ENCODE peak calls at places on chromosomes 11 and 22, in eight cellular contexts. M, G, O, A, E, B, W and J are unnamed samples.

GRCh38 chr11:10454902-10455631 is at the start of gene AMPD3:
- DNase-seq in A (peak), B (peak), W (peak), M (peak), G (peak), E (no peak), O (peak), J (peak)

GRCh38 chr11:12377106-12377823 is at the start of gene PARVA:
- DNase-seq in B (peak), O (peak), W (peak), G (peak), A (peak), M (no peak), E (no peak), J (peak)

GRCh38 chr11:92276773-92277172 is 52.2 kb downstream of the FAT3 start:
- DNase-seq in B (no peak), E (no peak), G (peak), A (no peak), W (peak), M (no peak), O (peak), J (peak)

GRCh38 chr11:1231396-1232327 is 8.8 kb downstream of the MUC5B start:
- DNase-seq in G (no peak), M (no peak), B (no peak), A (no peak), W (no peak), O (no peak), E (no peak), J (no peak)

GRCh38 chr22:18083406-18083805 is 5.6 kb downstream of the PEX26 start:
- DNase-seq in O (no peak), B (no peak), W (no peak), G (no peak), E (no peak), A (no peak), M (no peak), J (no peak)

GRCh38 chr11:1195690-1196515 is 27.0 kb upstream of the MUC5B start:
- DNase-seq in A (no peak), M (no peak), B (no peak), E (no peak), O (no peak), W (no peak), G (no peak), J (no peak)

GRCh38 chr11:15390857-15391256 is 276.1 kb downstream of the INSC start:
- DNase-seq in A (no peak), G (no peak), O (no peak), M (no peak), E (no peak), W (no peak), B (no peak), J (no peak)

GRCh38 chr11:105130189-105130813 is 9.3 kb downstream of the CARD18 start:
- DNase-seq in B (no peak), M (no peak), O (no peak), A (no peak), G (no peak), W (peak), E (no peak), J (no peak)

GRCh38 chr22:23525510-23525909 is 54.6 kb downstream of the IGLL1 start:
- DNase-seq in E (no peak), M (no peak), W (no peak), A (no peak), O (no peak), G (no peak), B (no peak), J (no peak)

GRCh38 chr11:67197606-67198005 is 68.7 kb upstream of the GRK2 start:
- DNase-seq in E (no peak), B (no peak), A (no peak), M (no peak), G (no peak), O (no peak), W (no peak), J (no peak)

GRCh38 chr11:120945042-120945441 is 78.9 kb upstream of the TBCEL start:
- DNase-seq in G (no peak), A (no peak), W (no peak), M (no peak), E (no peak), O (no peak), B (no peak), J (no peak)

GRCh38 chr11:105100206-105100605 is 39.4 kb downstream of the CARD18 start:
- DNase-seq in G (no peak), M (no peak), W (peak), A (no peak), B (no peak), E (no peak), O (no peak), J (no peak)

GRCh38 chr11:134560566-134561347 is 148.7 kb upstream of the B3GAT1 start:
- DNase-seq in B (no peak), A (peak), O (no peak), W (no peak), M (no peak), G (no peak), E (no peak), J (no peak)

GRCh38 chr11:115672999-115673411 is 168.8 kb upstream of the CADM1 start:
- DNase-seq in G (peak), E (no peak), A (peak), B (peak), W (no peak), O (peak), M (no peak), J (peak)
- TF ChIP-seq CTCF in G (no peak), E (no peak), A (no peak), B (no peak), W (no peak), O (no peak), M (no peak), J (no peak)

GRCh38 chr22:28442264-28442950 is 237.2 kb downstream of the TTC28 start:
- DNase-seq in G (peak), A (peak), E (peak), O (no peak), W (no peak), B (peak), M (peak), J (peak)

GRCh38 chr22:28440517-28441366 is 238.9 kb downstream of the TTC28 start:
- DNase-seq in A (no peak), O (no peak), M (no peak), G (peak), W (no peak), B (peak), E (no peak), J (peak)

GRCh38 chr22:28441720-28442263 is 237.8 kb downstream of the TTC28 start:
- DNase-seq in W (no peak), B (peak), M (no peak), A (no peak), E (no peak), G (peak), O (no peak), J (peak)

GRCh38 chr22:28444659-28445058 is 235.0 kb downstream of the TTC28 start:
- DNase-seq in A (no peak), G (no peak), W (no peak), O (no peak), E (no peak), M (no peak), B (no peak), J (no peak)

GRCh38 chr22:28442951-28443876 is 236.4 kb downstream of the TTC28 start:
- DNase-seq in G (peak), B (peak), W (no peak), E (no peak), M (peak), A (peak), O (no peak), J (peak)
- H3K4me3 ChIP-seq in G (peak), B (peak), W (no peak), E (peak), M (no peak), A (peak), O (peak), J (peak)

GRCh38 chr11:93700830-93701229 is 39.3 kb downstream of the CEP295 start:
- DNase-seq in W (no peak), B (peak), E (no peak), O (no peak), A (no peak), G (peak), M (no peak), J (peak)

DNA sequence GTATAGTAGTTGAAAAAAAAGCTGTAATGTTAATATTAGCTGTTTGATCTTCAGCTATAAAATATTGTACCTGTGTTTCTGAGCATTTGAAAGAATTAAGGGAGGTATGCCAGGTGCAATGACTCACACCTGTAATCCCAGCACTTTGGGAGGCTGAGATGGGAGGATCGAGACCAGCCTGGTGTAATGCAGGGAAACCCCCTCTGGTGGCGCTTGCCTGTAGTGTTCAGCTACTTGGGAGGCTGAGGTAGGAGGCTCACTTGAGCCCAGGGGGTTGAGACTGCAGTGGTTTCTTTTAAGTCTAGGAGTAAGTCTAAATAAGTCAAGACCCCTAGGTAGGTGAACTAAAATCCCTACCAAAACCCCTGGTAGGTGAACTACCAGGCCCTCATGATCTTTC is 37.1 kb downstream of the TAF1D start:
- DNase-seq in B (no peak), E (no peak), A (no peak), M (no peak), W (peak), G (no peak), O (no peak), J (no peak)
- TF ChIP-seq CTCF in B (no peak), E (no peak), A (no peak), M (peak), W (peak), G (peak), O (peak), J (peak)

GRCh38 chr22:35410663-35411034 is 10.7 kb downstream of the MCM5 start:
- DNase-seq in M (no peak), A (no peak), G (no peak), E (no peak), O (no peak), W (no peak), B (no peak), J (no peak)

GRCh38 chr22:35409783-35410662 is 10.1 kb downstream of the MCM5 start:
- DNase-seq in B (no peak), W (no peak), A (peak), E (no peak), G (no peak), M (peak), O (no peak), J (no peak)

GRCh38 chr22:35407352-35407751 is 7.4 kb downstream of the MCM5 start:
- DNase-seq in E (no peak), M (no peak), A (no peak), G (no peak), O (no peak), W (no peak), B (no peak), J (no peak)

GRCh38 chr22:35413624-35414023 is 13.7 kb downstream of the MCM5 start:
- DNase-seq in W (no peak), E (no peak), B (no peak), A (no peak), M (no peak), O (no peak), G (no peak), J (no peak)

DNA sequence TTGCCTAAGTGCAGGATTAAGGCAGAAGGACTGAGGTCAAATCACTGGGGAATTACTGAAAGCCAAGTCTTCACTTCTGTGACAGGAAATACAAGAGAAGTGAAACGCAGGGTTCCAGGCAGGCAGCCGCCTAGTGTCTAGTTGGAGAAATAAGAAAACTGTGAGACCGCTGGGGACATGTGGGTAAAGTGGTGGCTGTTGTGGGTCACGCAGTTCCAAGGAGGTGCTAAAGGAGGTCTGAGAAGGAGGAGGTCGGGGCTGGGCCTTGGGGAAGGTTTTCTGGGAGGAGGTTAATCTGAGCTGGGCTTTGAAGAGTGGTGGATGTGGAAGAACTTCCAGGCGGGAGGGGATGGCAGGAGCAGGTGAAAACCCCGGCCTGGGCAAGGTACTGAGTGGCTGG is 11.2 kb downstream of the MCM5 start:
- DNase-seq in A (no peak), E (no peak), G (no peak), B (no peak), W (no peak), M (peak), O (no peak), J (no peak)
- H3K4me3 ChIP-seq in A (no peak), E (no peak), G (no peak), B (no peak), W (no peak), M (peak), O (no peak), J (no peak)

GRCh38 chr22:49431559-49431958 is 396.1 kb downstream of the BRD1 start:
- DNase-seq in A (no peak), B (no peak), O (no peak), E (no peak), W (no peak), G (no peak), M (no peak), J (no peak)

GRCh38 chr22:49426618-49427266 is 400.9 kb downstream of the BRD1 start:
- DNase-seq in O (no peak), B (no peak), M (no peak), G (no peak), W (no peak), A (no peak), E (no peak), J (no peak)

GRCh38 chr22:49427941-49428340 is 399.7 kb downstream of the BRD1 start:
- DNase-seq in M (no peak), W (no peak), E (no peak), A (no peak), G (no peak), O (no peak), B (no peak), J (no peak)

GRCh38 chr22:49427341-49427740 is 400.3 kb downstream of the BRD1 start:
- DNase-seq in E (no peak), A (no peak), O (no peak), G (no peak), W (no peak), B (no peak), M (no peak), J (no peak)

GRCh38 chr22:49429066-49429465 is 398.6 kb downstream of the BRD1 start:
- DNase-seq in O (no peak), M (peak), A (no peak), G (no peak), E (no peak), B (no peak), W (no peak), J (no peak)
- TF ChIP-seq CTCF in O (no peak), M (peak), A (no peak), G (no peak), E (no peak), B (no peak), W (no peak), J (no peak)

GRCh38 chr11:6612008-6612815 is at the start of gene TAF10:
- DNase-seq in A (peak), B (peak), M (peak), W (peak), O (peak), G (peak), E (peak), J (peak)
- H3K4me3 ChIP-seq in A (peak), B (peak), M (peak), W (peak), O (peak), G (peak), E (peak), J (peak)